ENCODE peak calls at places on chromosomes 13 and 19, in four cellular contexts. One of them, this sample, is unnamed.

GRCh38 chr13:109199280-109199679 is 569.9 kb downstream of the MYO16 start:
- DNase-seq in sigmoid colon: no peak
- DNase-seq in HL-60: no peak
- DNase-seq in GM12892: no peak
- DNase-seq in this sample: no peak

GRCh38 chr13:111474136-111475002 is 153.9 kb downstream of the TEX29 start:
- DNase-seq in sigmoid colon: no peak
- DNase-seq in HL-60: peak; percentile 36
- DNase-seq in GM12892: no peak
- DNase-seq in this sample: no peak

GRCh38 chr19:7368456-7368855 is 19.7 kb downstream of the ARHGEF18 start:
- DNase-seq in sigmoid colon: peak; percentile 99
- DNase-seq in HL-60: no peak
- DNase-seq in GM12892: no peak
- DNase-seq in this sample: no peak

GRCh38 chr19:40763963-40764362 is 11.4 kb upstream of the MIA start:
- DNase-seq in sigmoid colon: no peak
- DNase-seq in GM12892: no peak
- DNase-seq in HL-60: no peak
- DNase-seq in this sample: no peak

GRCh38 chr19:48395499-48395898 is 2.0 kb downstream of the GRIN2D start:
- DNase-seq in GM12892: no peak
- DNase-seq in HL-60: no peak
- DNase-seq in sigmoid colon: no peak
- DNase-seq in this sample: no peak

GRCh38 chr13:49435992-49436391 is 7.9 kb downstream of the CAB39L start:
- DNase-seq in GM12892: no peak
- DNase-seq in sigmoid colon: no peak
- DNase-seq in HL-60: no peak
- DNase-seq in this sample: no peak

GRCh38 chr13:79987761-79988160 is 353.2 kb downstream of the SPRY2 start:
- DNase-seq in HL-60: no peak
- DNase-seq in GM12892: no peak
- DNase-seq in sigmoid colon: no peak
- DNase-seq in this sample: no peak

GRCh38 chr13:24274452-24274971 is 34.9 kb upstream of the C1QTNF9 start:
- DNase-seq in GM12892: peak; percentile 46
- DNase-seq in sigmoid colon: no peak
- DNase-seq in HL-60: no peak
- DNase-seq in this sample: no peak

GRCh38 chr19:48507911-48508439 is 3.7 kb downstream of the LMTK3 start:
- DNase-seq in sigmoid colon: no peak
- DNase-seq in GM12892: no peak
- DNase-seq in HL-60: no peak
- DNase-seq in this sample: no peak

GRCh38 chr19:46976845-46977320 is 42.8 kb upstream of the NPAS1 start:
- DNase-seq in sigmoid colon: peak; percentile 73
- DNase-seq in GM12892: no peak
- DNase-seq in HL-60: peak; percentile 12
- DNase-seq in this sample: no peak

GRCh38 chr13:30576528-30576927 is 41.2 kb upstream of the USPL1 start:
- DNase-seq in sigmoid colon: no peak
- DNase-seq in HL-60: peak; percentile 25
- DNase-seq in GM12892: no peak
- DNase-seq in this sample: no peak

GRCh38 chr13:97945792-97946419 is 7.6 kb upstream of the IPO5 start:
- DNase-seq in HL-60: no peak
- DNase-seq in sigmoid colon: no peak
- DNase-seq in GM12892: no peak
- DNase-seq in this sample: no peak

GRCh38 chr13:99357149-99357596 is 50.0 kb upstream of the GPR183 start:
- DNase-seq in HL-60: no peak
- DNase-seq in GM12892: no peak
- DNase-seq in sigmoid colon: no peak
- DNase-seq in this sample: no peak

GRCh38 chr19:18284710-18285430 is 3.4 kb upstream of the JUND start:
- DNase-seq in GM12892: no peak
- DNase-seq in sigmoid colon: no peak
- DNase-seq in HL-60: no peak
- DNase-seq in this sample: no peak

GRCh38 chr19:38692458-38693379 is 45.3 kb downstream of the ACTN4 start:
- DNase-seq in sigmoid colon: no peak
- DNase-seq in HL-60: no peak
- DNase-seq in GM12892: no peak
- DNase-seq in this sample: no peak

GRCh38 chr19:38690146-38690545 is 42.7 kb downstream of the ACTN4 start:
- DNase-seq in GM12892: no peak
- DNase-seq in HL-60: no peak
- DNase-seq in sigmoid colon: no peak
- DNase-seq in this sample: no peak

GRCh38 chr19:38693380-38694223 is 46.2 kb downstream of the ACTN4 start:
- DNase-seq in sigmoid colon: no peak
- DNase-seq in HL-60: peak; percentile 89
- DNase-seq in GM12892: peak; percentile 71
- DNase-seq in this sample: no peak

GRCh38 chr19:38690832-38691231 is 43.4 kb downstream of the ACTN4 start:
- DNase-seq in HL-60: no peak
- DNase-seq in sigmoid colon: no peak
- DNase-seq in GM12892: no peak
- DNase-seq in this sample: no peak

DNA sequence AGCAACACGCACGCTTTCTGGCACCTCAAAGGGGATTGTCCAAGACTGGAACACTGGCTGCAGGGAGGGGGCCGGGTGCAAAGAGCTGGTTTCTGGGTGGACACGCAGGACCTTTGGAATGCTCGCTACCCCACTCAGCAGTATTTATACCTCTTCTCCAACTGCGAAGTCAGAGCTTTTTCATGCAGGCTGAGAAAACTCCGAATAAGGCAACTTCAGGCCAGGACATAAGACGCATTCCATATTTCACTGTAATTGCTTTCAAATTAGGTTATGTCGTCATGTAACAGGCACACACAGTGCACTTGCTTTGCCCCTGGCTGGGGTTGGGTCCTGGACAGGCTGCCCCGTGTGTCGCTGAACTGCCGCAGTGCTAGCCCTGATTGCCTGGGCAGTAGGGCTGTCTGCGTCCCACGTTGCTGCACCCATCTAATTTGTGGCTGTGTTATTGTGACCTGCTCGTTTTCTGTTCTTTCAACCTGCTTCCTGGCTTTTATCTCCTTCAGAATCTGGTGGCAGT is 44.5 kb downstream of the ACTN4 start:
- DNase-seq in HL-60: no peak
- DNase-seq in GM12892: no peak
- DNase-seq in sigmoid colon: peak; percentile 94
- DNase-seq in this sample: no peak
- TF ChIP-seq POLR2AphosphoS5 in HL-60: peak; percentile 31
- TF ChIP-seq POLR2AphosphoS5 in GM12892: no peak
- TF ChIP-seq POLR2AphosphoS5 in sigmoid colon: peak; percentile 61
- TF ChIP-seq POLR2AphosphoS5 in this sample: peak; percentile 96

GRCh38 chr19:5707576-5708575 is 12.1 kb downstream of the LONP1 start:
- DNase-seq in HL-60: no peak
- DNase-seq in sigmoid colon: peak; percentile 60
- DNase-seq in GM12892: no peak
- DNase-seq in this sample: no peak
- TF ChIP-seq POLR2AphosphoS5 in HL-60: peak; percentile 48
- TF ChIP-seq POLR2AphosphoS5 in sigmoid colon: no peak
- TF ChIP-seq POLR2AphosphoS5 in GM12892: peak; percentile 38
- TF ChIP-seq POLR2AphosphoS5 in this sample: no peak

GRCh38 chr19:5291588-5292193 is 48.9 kb downstream of the PTPRS start:
- DNase-seq in HL-60: no peak
- DNase-seq in GM12892: no peak
- DNase-seq in sigmoid colon: no peak
- DNase-seq in this sample: no peak

GRCh38 chr19:5294403-5295160 is 46.0 kb downstream of the PTPRS start:
- DNase-seq in GM12892: no peak
- DNase-seq in sigmoid colon: no peak
- DNase-seq in HL-60: no peak
- DNase-seq in this sample: no peak

GRCh38 chr19:5292453-5292842 is 48.2 kb downstream of the PTPRS start:
- DNase-seq in GM12892: no peak
- DNase-seq in HL-60: no peak
- DNase-seq in sigmoid colon: peak; percentile 81
- DNase-seq in this sample: no peak

GRCh38 chr19:5293607-5294089 is 47.0 kb downstream of the PTPRS start:
- DNase-seq in GM12892: no peak
- DNase-seq in HL-60: no peak
- DNase-seq in sigmoid colon: peak; percentile 79
- DNase-seq in this sample: no peak

GRCh38 chr19:5292843-5293606 is 47.6 kb downstream of the PTPRS start:
- DNase-seq in sigmoid colon: peak; percentile 86
- DNase-seq in GM12892: peak; percentile 85
- DNase-seq in HL-60: peak; percentile 10
- DNase-seq in this sample: no peak
- TF ChIP-seq POLR2AphosphoS5 in sigmoid colon: peak; percentile 59
- TF ChIP-seq POLR2AphosphoS5 in GM12892: no peak
- TF ChIP-seq POLR2AphosphoS5 in HL-60: no peak
- TF ChIP-seq POLR2AphosphoS5 in this sample: peak; percentile 78

GRCh38 chr13:75334634-75335447 is 147.1 kb downstream of the TBC1D4 start:
- DNase-seq in sigmoid colon: no peak
- DNase-seq in GM12892: no peak
- DNase-seq in HL-60: no peak
- DNase-seq in this sample: no peak
- TF ChIP-seq POLR2AphosphoS5 in sigmoid colon: no peak
- TF ChIP-seq POLR2AphosphoS5 in GM12892: no peak
- TF ChIP-seq POLR2AphosphoS5 in HL-60: no peak
- TF ChIP-seq POLR2AphosphoS5 in this sample: no peak

GRCh38 chr19:3453840-3454239 is 26.5 kb downstream of the SMIM24 start:
- DNase-seq in GM12892: no peak
- DNase-seq in sigmoid colon: no peak
- DNase-seq in HL-60: no peak
- DNase-seq in this sample: no peak
- TF ChIP-seq POLR2AphosphoS5 in GM12892: no peak
- TF ChIP-seq POLR2AphosphoS5 in sigmoid colon: no peak
- TF ChIP-seq POLR2AphosphoS5 in HL-60: no peak
- TF ChIP-seq POLR2AphosphoS5 in this sample: no peak

GRCh38 chr13:46622918-46623256 is 69.9 kb downstream of the LRCH1 start:
- DNase-seq in sigmoid colon: peak; percentile 91
- DNase-seq in GM12892: no peak
- DNase-seq in HL-60: no peak
- DNase-seq in this sample: no peak
- TF ChIP-seq POLR2AphosphoS5 in sigmoid colon: peak; percentile 40
- TF ChIP-seq POLR2AphosphoS5 in GM12892: no peak
- TF ChIP-seq POLR2AphosphoS5 in HL-60: no peak
- TF ChIP-seq POLR2AphosphoS5 in this sample: peak; percentile 62